ENCODE peak calls at places on chromosomes 12 and 14, in seven cellular contexts. N is suprapubic skin; V is fibroblast of pulmonary artery; Q is CD4-positive, alpha-beta T cell; H is glutamatergic neuron; U is cardiac fibroblast; C is heart left ventricle. F is an unnamed sample.

GRCh38 chr12:109542014-109542413 is 31.3 kb downstream of the MMAB start:
- DNase-seq in U (peak), N (no peak), H (no peak), Q (no peak), C (no peak), V (peak), F (no peak)

GRCh38 chr12:24595652-24596235 is 353.2 kb downstream of the BCAT1 start:
- DNase-seq in H (peak), N (no peak), V (peak), Q (no peak), C (no peak), U (peak), F (no peak)

GRCh38 chr14:90453401-90453951 is 56.6 kb downstream of the CALM1 start:
- DNase-seq in N (no peak), Q (no peak), H (no peak), U (peak), V (peak), C (peak), F (no peak)

GRCh38 chr12:58028294-58028693 is 86.9 kb downstream of the ATP23 start:
- DNase-seq in H (no peak), U (no peak), C (no peak), V (no peak), Q (no peak), N (no peak), F (no peak)

GRCh38 chr12:78210894-78211302 is 380.2 kb downstream of the NAV3 start:
- DNase-seq in N (no peak), Q (no peak), V (peak), H (no peak), C (no peak), U (peak), F (no peak)

GRCh38 chr14:75794615-75795038 is 133.6 kb downstream of the TTLL5 start:
- DNase-seq in V (peak), U (peak), H (no peak), N (no peak), Q (no peak), C (no peak), F (no peak)

GRCh38 chr14:101561145-101561896 is at the start of gene DIO3:
- DNase-seq in Q (no peak), V (no peak), N (no peak), H (peak), C (no peak), U (peak), F (peak)

GRCh38 chr14:42222924-42223471 is 616.3 kb downstream of the LRFN5 start:
- DNase-seq in Q (no peak), V (peak), H (no peak), U (peak), C (no peak), N (no peak), F (no peak)

GRCh38 chr14:104940526-104941150 is 16.0 kb downstream of the PLD4 start:
- DNase-seq in N (peak), C (no peak), H (peak), V (no peak), U (peak), Q (no peak), F (peak)

GRCh38 chr14:92552066-92552465 is 38.5 kb downstream of the RIN3 start:
- DNase-seq in H (no peak), U (no peak), Q (no peak), N (no peak), C (no peak), V (no peak), F (no peak)

GRCh38 chr12:58346032-58346632 is 404.8 kb downstream of the ATP23 start:
- DNase-seq in N (no peak), H (no peak), Q (no peak), V (peak), C (no peak), U (peak), F (no peak)

GRCh38 chr12:95259368-95259767 is 41.8 kb downstream of the VEZT start:
- DNase-seq in V (no peak), Q (no peak), H (no peak), N (no peak), C (no peak), U (no peak), F (no peak)

GRCh38 chr12:48973531-48973930 is 2.0 kb upstream of the WNT10B start:
- DNase-seq in U (peak), Q (no peak), H (no peak), C (no peak), N (no peak), V (no peak), F (no peak)

GRCh38 chr12:75805905-75806304 is 225.7 kb downstream of the PHLDA1 start:
- DNase-seq in V (no peak), H (no peak), U (no peak), N (no peak), Q (no peak), C (no peak), F (no peak)

GRCh38 chr14:68748691-68749090 is 44.2 kb downstream of the ZFP36L1 start:
- DNase-seq in U (no peak), N (peak), V (no peak), C (no peak), H (no peak), Q (no peak), F (no peak)

GRCh38 chr14:34064349-34064748 is 113.5 kb upstream of the EGLN3 start:
- DNase-seq in C (peak), H (no peak), Q (no peak), N (peak), U (peak), V (peak), F (no peak)

GRCh38 chr12:112169086-112169872 is 43.9 kb downstream of the TRAFD1 start:
- DNase-seq in C (no peak), V (no peak), H (no peak), N (no peak), Q (no peak), U (no peak), F (peak)

GRCh38 chr14:29311983-29312382 is 545.4 kb downstream of the FOXG1 start:
- DNase-seq in N (no peak), U (no peak), V (peak), C (no peak), Q (no peak), H (no peak), F (no peak)

GRCh38 chr14:45249847-45250575 is 3.0 kb downstream of the MIS18BP1 start:
- DNase-seq in Q (no peak), C (no peak), H (no peak), U (peak), N (no peak), V (peak), F (no peak)

GRCh38 chr14:55540847-55541773 is 38.9 kb upstream of the KTN1 start:
- DNase-seq in Q (no peak), H (no peak), U (no peak), C (no peak), V (no peak), N (no peak), F (no peak)

GRCh38 chr12:26767865-26768264 is 65.1 kb downstream of the ITPR2 start:
- DNase-seq in U (no peak), N (no peak), Q (no peak), C (no peak), H (no peak), V (no peak), F (no peak)

GRCh38 chr12:48198619-48198973 is 4.5 kb downstream of the OR10AD1 start:
- DNase-seq in Q (no peak), C (peak), V (peak), H (peak), N (peak), U (peak), F (no peak)

GRCh38 chr14:64766430-64767151 is 62.4 kb downstream of the PLEKHG3 start:
- DNase-seq in H (no peak), C (no peak), Q (no peak), V (no peak), N (no peak), U (no peak), F (peak)

GRCh38 chr12:34345801-34346200 is 323.5 kb downstream of the ALG10 start:
- DNase-seq in Q (no peak), V (no peak), U (no peak), N (no peak), H (no peak), C (no peak), F (no peak)

GRCh38 chr12:94571556-94571955 is 78.8 kb downstream of the TMCC3 start:
- DNase-seq in V (peak), U (peak), C (peak), N (no peak), Q (no peak), H (no peak), F (no peak)

GRCh38 chr14:75220097-75220496 is 43.7 kb upstream of the TMED10 start:
- DNase-seq in Q (no peak), V (no peak), U (no peak), N (no peak), C (no peak), H (no peak), F (no peak)

GRCh38 chr12:112126000-112126431 is 656 bp downstream of the TRAFD1 start:
- DNase-seq in Q (no peak), V (no peak), U (no peak), N (no peak), H (no peak), C (no peak), F (no peak)

GRCh38 chr14:92254786-92255185 is 68.2 kb upstream of the SLC24A4 start:
- DNase-seq in V (peak), N (no peak), U (peak), C (peak), H (peak), Q (no peak), F (no peak)

GRCh38 chr12:6608592-6609311 is 1.6 kb upstream of the CHD4 start:
- DNase-seq in H (peak), U (peak), C (no peak), N (peak), Q (peak), V (peak), F (no peak)

GRCh38 chr12:64080319-64081008 is 141.6 kb downstream of the KICS2 start:
- DNase-seq in V (no peak), U (peak), H (no peak), N (no peak), C (no peak), Q (no peak), F (no peak)

GRCh38 chr14:70061108-70061507 is 127.6 kb downstream of the SLC8A3 start:
- DNase-seq in H (no peak), Q (no peak), N (no peak), U (no peak), V (no peak), C (no peak), F (no peak)

GRCh38 chr14:104318558-104319488 is 180.4 kb downstream of the KIF26A start:
- DNase-seq in H (peak), N (no peak), Q (no peak), V (no peak), C (peak), U (no peak), F (peak)

GRCh38 chr14:52706286-52706685 is 714 bp upstream of the PSMC6 start:
- DNase-seq in U (no peak), H (no peak), V (no peak), C (no peak), Q (no peak), N (no peak), F (no peak)

GRCh38 chr12:49705479-49706267 is 1.5 kb downstream of the FMNL3 start:
- DNase-seq in C (peak), N (no peak), Q (no peak), V (peak), H (no peak), U (peak), F (no peak)

GRCh38 chr12:10941916-10942607 is 3.0 kb upstream of the TAS2R14 start:
- DNase-seq in C (no peak), Q (no peak), N (no peak), U (no peak), V (no peak), H (no peak), F (no peak)

GRCh38 chr14:30303350-30303749 is 255.6 kb upstream of the G2E3 start:
- DNase-seq in N (no peak), Q (no peak), C (no peak), V (no peak), U (no peak), H (no peak), F (no peak)

GRCh38 chr12:116427200-116427932 is 131.8 kb upstream of the MAP1LC3B2 start:
- DNase-seq in V (peak), N (no peak), Q (no peak), C (no peak), U (peak), H (no peak), F (no peak)

GRCh38 chr12:29782821-29783772 is 645 bp downstream of the TMTC1 start:
- DNase-seq in U (peak), C (peak), V (peak), Q (no peak), H (peak), N (peak), F (peak)

GRCh38 chr12:89708793-89709156 is at the start of gene ATP2B1:
- DNase-seq in U (peak), Q (peak), H (peak), V (peak), C (peak), N (peak), F (peak)
- TF ChIP-seq CTCF in U (no peak), Q (no peak), H (no peak), V (no peak), C (peak), N (no peak), F (no peak)

DNA sequence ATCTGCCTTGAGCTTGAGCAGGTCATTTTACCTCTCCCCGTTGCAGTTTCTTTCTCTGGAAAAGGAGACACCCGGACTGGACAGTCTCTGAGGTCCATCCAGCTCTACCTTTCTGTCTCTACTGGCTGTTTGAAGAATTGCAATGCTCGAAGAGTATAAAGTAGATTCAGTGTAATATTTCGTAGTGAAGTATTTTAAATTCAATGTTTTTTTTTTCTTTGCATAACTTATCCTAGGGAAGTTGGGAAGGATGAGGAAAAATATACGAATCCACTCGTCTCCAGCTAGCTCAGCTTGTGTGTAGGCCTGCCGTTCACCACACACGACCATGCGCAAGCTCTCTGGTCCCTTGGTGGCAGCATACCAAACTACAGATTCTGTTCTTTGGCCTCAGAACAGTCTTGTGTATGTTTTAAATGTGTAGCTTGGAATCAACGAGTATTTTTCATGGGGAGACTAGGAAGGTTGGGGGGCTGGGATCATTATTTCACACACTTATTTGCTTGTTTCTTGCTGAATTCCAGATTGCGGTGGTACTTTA is 307.9 kb downstream of the CACNA1C start:
- DNase-seq in Q (no peak), C (peak), H (no peak), U (no peak), N (peak), V (no peak), F (no peak)
- TF ChIP-seq CTCF in Q (no peak), C (peak), H (peak), U (no peak), N (no peak), V (peak), F (peak)

DNA sequence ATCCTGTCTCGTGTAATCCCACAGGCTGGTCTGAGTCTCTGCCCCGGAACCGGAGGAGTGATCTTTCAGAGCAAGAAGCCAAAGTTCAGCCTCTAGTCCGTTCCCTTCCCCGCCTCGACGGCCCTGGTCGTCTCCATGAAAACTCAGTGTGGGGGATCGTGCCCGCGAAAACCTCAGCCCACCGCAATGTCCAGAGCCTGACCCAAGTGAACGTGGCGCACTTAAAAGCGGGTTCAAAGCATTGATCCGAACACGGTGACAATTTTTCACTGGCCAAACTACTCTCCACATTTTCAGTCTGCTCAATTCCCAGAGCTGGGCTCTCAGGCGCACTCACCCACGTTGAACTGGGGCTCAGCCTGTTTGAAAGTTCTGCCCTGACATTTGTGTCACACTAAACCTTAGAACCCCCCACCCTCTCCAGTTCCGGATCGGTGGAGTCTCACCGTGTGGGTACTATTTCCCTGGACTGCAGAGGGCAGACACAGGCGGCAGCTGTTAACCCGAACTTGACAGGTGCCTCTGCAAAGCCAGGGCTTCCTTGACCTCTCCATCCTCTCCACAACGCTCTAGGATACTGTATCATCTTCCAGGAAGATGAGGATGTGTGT is 883 bp upstream of the PRICKLE1 start:
- DNase-seq in Q (no peak), H (peak), V (no peak), C (peak), N (peak), U (no peak), F (no peak)
- TF ChIP-seq CTCF in Q (no peak), H (no peak), V (no peak), C (peak), N (no peak), U (peak), F (peak)

DNA sequence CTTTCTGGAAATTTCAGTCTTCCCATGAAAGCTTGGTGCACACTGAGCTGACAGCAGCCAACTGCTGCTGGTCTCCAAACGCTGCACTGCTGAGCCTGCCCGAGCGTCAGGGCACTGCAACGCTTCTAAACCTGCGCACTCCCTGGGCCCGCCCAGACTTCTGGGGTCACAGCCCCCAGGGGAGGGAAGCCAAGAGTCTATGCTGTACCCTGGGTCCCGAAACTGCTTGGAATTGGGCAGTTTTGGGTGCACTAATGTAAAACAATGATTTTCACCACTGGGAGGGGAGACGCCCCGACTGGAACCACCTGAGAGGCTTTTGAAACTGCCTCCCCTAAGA is 32.0 kb downstream of the CCDC92 start:
- DNase-seq in V (no peak), N (no peak), H (no peak), U (no peak), Q (no peak), C (no peak), F (no peak)
- TF ChIP-seq CTCF in V (no peak), N (no peak), H (no peak), U (no peak), Q (no peak), C (no peak), F (no peak)

DNA sequence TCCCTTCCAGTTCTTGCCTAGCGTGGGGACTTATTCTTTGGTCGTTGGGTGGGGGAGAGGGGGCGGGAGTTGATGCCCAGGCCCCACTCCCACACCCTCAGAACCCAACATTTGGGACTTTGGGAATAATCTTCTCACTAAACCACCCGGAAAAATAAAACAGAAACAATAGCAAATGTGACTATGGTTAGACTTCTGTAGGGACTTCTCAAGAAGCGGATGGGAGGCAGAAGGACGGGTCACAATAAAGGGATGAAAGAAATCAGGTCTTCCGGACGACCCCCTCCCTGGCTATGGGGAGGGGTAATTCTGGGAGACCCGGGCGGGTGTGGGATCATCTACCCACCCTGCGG is 28.5 kb upstream of the SMUG1 start:
- DNase-seq in C (no peak), V (no peak), N (no peak), Q (no peak), U (no peak), H (no peak), F (no peak)
- TF ChIP-seq CTCF in C (no peak), V (no peak), N (no peak), Q (peak), U (no peak), H (peak), F (peak)

GRCh38 chr12:104339663-104340062 is 36.1 kb downstream of the EID3 start:
- DNase-seq in U (no peak), Q (no peak), V (no peak), H (no peak), N (no peak), C (no peak), F (no peak)
- TF ChIP-seq CTCF in U (no peak), Q (no peak), V (no peak), H (no peak), N (no peak), C (no peak), F (peak)

GRCh38 chr12:13075114-13075471 is 28.4 kb downstream of the GSG1 start:
- DNase-seq in N (no peak), H (no peak), C (no peak), Q (no peak), V (no peak), U (peak), F (no peak)

GRCh38 chr12:13074396-13075113 is 28.9 kb downstream of the GSG1 start:
- DNase-seq in N (no peak), Q (no peak), C (no peak), H (no peak), U (peak), V (no peak), F (no peak)

GRCh38 chr12:13071305-13072280 is 27.4 kb downstream of the FAM234B start:
- DNase-seq in H (no peak), N (no peak), V (no peak), U (no peak), Q (no peak), C (no peak), F (no peak)

GRCh38 chr12:13075786-13076570 is 27.5 kb downstream of the GSG1 start:
- DNase-seq in V (no peak), N (no peak), Q (no peak), H (no peak), C (no peak), U (no peak), F (no peak)

DNA sequence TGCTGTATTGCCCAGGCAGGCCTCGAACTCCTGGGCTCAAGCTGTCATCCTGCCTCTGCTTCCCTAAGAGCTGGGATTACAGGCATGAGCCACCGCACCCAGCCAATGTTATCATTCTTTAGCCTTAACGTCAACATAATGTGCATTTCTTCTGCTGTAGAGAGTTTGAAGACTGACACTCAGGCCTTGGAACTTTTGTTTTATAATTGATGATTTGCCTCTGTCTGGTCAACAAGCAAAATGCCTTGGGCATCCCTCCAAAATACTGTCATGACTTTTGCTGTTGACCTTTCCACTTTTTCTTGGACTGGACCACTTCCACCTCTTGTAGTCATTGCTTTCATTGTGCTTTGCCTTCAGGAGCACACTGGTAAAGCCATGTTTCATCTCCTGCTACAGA is 29.0 kb downstream of the FAM234B start:
- DNase-seq in N (no peak), H (no peak), V (no peak), Q (no peak), C (no peak), U (no peak), F (no peak)
- TF ChIP-seq CTCF in N (no peak), H (no peak), V (no peak), Q (no peak), C (no peak), U (no peak), F (no peak)